ENCODE peak calls at places on chromosomes 12 and 14, in four cellular contexts. N is heart right ventricle, J is heart left ventricle, G is fibroblast of the aortic adventitia. F is an unnamed sample.

GRCh38 chr14:100828448-100828834 is 2.5 kb downstream of the MEG3 start:
- DNase-seq in G (no peak), J (no peak), N (no peak), F (no peak)

GRCh38 chr14:105335735-105336476 is 21.4 kb downstream of the PACS2 start:
- DNase-seq in J (peak), N (no peak), G (no peak), F (no peak)

GRCh38 chr14:92040431-92041040 is 677 bp upstream of the TRIP11 start:
- DNase-seq in G (peak), N (peak), J (no peak), F (peak)

GRCh38 chr12:89351489-89352241 is 636 bp downstream of the DUSP6 start:
- DNase-seq in N (peak), J (peak), G (peak), F (peak)

GRCh38 chr14:30214014-30214413 is 286.4 kb upstream of the PRKD1 start:
- DNase-seq in N (no peak), G (no peak), J (no peak), F (no peak)

GRCh38 chr12:122402264-122402663 is 20.2 kb downstream of the CLIP1 start:
- DNase-seq in J (no peak), N (no peak), G (no peak), F (no peak)

GRCh38 chr12:27907766-27908165 is 64.8 kb downstream of the PTHLH start:
- DNase-seq in N (no peak), G (no peak), J (no peak), F (peak)

GRCh38 chr14:55152052-55152753 is 23.2 kb downstream of the LGALS3 start:
- DNase-seq in J (no peak), G (peak), N (no peak), F (peak)

GRCh38 chr14:78974691-78975090 is 804.5 kb downstream of the NRXN3 start:
- DNase-seq in N (no peak), J (no peak), G (peak), F (no peak)

GRCh38 chr12:79707830-79708229 is 17.1 kb upstream of the PAWR start:
- DNase-seq in N (no peak), J (no peak), G (no peak), F (no peak)

GRCh38 chr14:93794756-93795155 is 6.5 kb upstream of the PRIMA1 start:
- DNase-seq in N (no peak), J (no peak), G (no peak), F (no peak)

GRCh38 chr12:62703011-62703380 is 232.0 kb downstream of the PPM1H start:
- DNase-seq in N (no peak), J (no peak), G (no peak), F (peak)

GRCh38 chr12:125201940-125202339 is 136.7 kb downstream of the AACS start:
- DNase-seq in N (no peak), G (no peak), J (no peak), F (no peak)

GRCh38 chr12:46400406-46400805 is 27.8 kb upstream of the SLC38A2 start:
- DNase-seq in G (peak), J (no peak), N (no peak), F (no peak)

GRCh38 chr12:114777052-114777451 is 93.1 kb upstream of the TBX3 start:
- DNase-seq in G (peak), J (no peak), N (no peak), F (peak)

GRCh38 chr14:61322799-61323290 is 1.5 kb downstream of the PRKCH start:
- DNase-seq in G (no peak), N (no peak), J (no peak), F (no peak)

GRCh38 chr12:129911437-129912049 is 7.7 kb upstream of the TMEM132D start:
- DNase-seq in G (no peak), J (no peak), N (peak), F (no peak)

GRCh38 chr14:104771374-104771773 is 18.4 kb downstream of the SIVA1 start:
- DNase-seq in J (peak), G (no peak), N (no peak), F (no peak)

GRCh38 chr12:9349888-9350885 is 142.0 kb upstream of the PZP start:
- DNase-seq in G (no peak), N (no peak), J (no peak), F (peak)

GRCh38 chr12:55736780-55737580 is 5.9 kb upstream of the GDF11 start:
- DNase-seq in J (peak), G (peak), N (peak), F (peak)

GRCh38 chr12:79547735-79548347 is 142.9 kb downstream of the PAWR start:
- DNase-seq in N (peak), J (no peak), G (peak), F (peak)

GRCh38 chr14:77195766-77196165 is 14.2 kb downstream of the TMEM63C start:
- DNase-seq in N (no peak), J (no peak), G (no peak), F (no peak)

GRCh38 chr12:29889737-29890136 is 106.0 kb upstream of the TMTC1 start:
- DNase-seq in J (peak), G (peak), N (peak), F (peak)
- TF ChIP-seq CTCF in J (peak), G (peak), N (peak), F (peak)

DNA sequence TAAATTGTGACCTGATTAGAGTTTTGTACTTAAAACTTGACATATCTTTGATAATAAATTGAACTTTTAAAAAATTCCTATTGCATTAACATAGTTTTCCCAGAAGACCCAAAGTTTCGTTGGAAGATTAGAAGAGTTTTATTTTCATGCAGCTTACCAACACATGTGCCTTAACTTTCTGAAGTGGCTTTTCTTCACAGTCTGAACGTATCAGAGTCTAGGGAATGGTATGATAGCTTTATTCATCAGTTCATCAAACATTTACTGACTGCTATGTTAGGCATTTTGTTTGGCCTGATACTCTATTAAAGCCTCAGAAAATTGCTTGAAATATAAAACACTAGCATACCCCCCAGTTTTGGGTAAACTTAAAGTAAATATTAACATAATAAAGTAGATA is 65.2 kb downstream of the MARK3 start:
- DNase-seq in N (no peak), G (peak), J (no peak), F (no peak)
- H3K4me3 ChIP-seq in N (no peak), G (no peak), J (no peak), F (no peak)

DNA sequence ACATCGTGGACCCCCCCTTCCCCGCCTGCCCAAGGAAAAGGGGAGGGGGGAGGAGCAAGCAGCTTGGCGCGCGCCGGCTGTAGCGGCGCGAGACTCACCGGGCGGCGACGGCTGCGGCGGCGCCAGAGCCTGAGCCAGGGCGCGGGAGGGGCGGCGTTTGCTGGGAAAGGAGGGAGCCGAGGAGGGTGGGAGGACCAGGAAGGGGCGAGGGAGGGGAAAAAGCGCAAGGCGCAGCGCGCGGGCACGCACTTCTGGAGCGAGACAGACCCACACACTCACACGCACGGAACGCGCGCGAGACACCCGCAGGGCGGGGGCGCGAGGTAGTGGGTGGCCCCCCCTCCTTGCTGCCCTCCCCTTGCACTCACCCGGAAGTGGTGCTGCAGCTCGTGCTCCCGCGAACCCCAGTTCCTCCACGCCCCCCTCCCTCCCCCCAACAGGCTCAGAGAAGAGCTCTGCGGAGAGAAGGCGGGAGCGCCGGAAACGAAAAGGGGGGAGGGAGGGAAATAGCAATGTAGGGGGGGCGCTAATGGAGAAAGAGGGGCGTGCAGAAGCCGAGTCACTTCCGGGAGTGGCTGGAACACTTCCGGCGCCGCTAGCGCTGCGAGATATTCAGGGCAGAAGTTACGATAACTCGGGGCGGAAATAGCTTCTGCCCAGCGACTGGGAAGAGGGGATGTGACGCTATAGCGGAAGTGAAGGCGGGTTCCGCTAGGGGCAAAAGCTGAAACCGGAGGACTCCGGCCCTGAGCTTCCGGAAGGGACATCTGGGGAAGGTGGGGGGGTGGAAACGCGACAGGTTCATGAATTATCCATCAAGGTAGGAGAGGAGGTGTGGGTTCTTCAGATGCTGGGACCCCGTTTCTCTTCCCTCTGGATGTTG is at the start of gene ZNF384:
- DNase-seq in G (peak), J (peak), N (peak), F (peak)
- TF ChIP-seq CTCF in G (no peak), J (no peak), N (peak), F (peak)

GRCh38 chr14:102236026-102236425 is 68.9 kb downstream of the MOK start:
- DNase-seq in N (no peak), G (no peak), J (no peak), F (no peak)

GRCh38 chr14:102233081-102233480 is 71.9 kb downstream of the MOK start:
- DNase-seq in N (no peak), J (no peak), G (no peak), F (no peak)

GRCh38 chr14:102238131-102238530 is 66.8 kb downstream of the MOK start:
- DNase-seq in G (no peak), J (no peak), N (no peak), F (no peak)

GRCh38 chr14:102234331-102235264 is 70.4 kb downstream of the MOK start:
- DNase-seq in J (no peak), N (no peak), G (peak), F (peak)

DNA sequence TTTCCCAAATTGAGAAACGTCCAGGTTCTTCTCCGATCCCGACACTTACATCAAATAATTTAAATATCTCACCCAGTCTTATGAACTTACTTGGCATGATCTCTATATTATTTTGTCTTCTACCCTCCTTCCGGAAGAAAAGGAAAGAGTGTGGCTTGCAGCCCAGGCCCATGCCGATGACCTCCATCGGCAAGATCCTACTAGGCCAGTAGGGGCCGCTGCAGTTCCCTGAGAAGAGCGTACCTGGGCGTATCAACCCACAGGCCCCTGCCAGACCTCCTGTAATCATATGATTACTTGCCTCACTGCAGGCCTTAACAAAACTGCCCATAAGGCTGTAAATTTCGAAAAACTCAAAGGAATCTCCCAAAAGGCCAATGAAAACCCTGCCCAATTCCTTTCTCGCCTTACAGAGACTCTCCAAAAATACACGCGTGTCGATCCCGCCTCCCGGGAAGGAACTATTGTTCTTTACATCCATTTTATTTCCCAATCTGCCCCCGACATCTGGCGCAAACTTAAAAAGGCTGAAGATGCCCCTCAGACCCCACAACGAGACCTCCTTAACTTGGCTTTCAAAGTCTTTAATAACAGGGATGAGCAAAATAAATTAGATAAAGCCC is 69.6 kb downstream of the MOK start:
- DNase-seq in J (peak), N (peak), G (peak), F (peak)
- H3K4me3 ChIP-seq in J (peak), N (peak), G (peak), F (peak)

GRCh38 chr12:83850531-83850930 is 1062.1 kb downstream of the SLC6A15 start:
- DNase-seq in J (no peak), G (no peak), N (no peak), F (no peak)

GRCh38 chr12:83843531-83843930 is 1069.1 kb downstream of the SLC6A15 start:
- DNase-seq in N (no peak), G (peak), J (no peak), F (no peak)

GRCh38 chr12:83848702-83849101 is 1063.9 kb downstream of the SLC6A15 start:
- DNase-seq in J (no peak), G (no peak), N (no peak), F (no peak)
- TF ChIP-seq CTCF in J (no peak), G (no peak), N (no peak), F (no peak)

DNA sequence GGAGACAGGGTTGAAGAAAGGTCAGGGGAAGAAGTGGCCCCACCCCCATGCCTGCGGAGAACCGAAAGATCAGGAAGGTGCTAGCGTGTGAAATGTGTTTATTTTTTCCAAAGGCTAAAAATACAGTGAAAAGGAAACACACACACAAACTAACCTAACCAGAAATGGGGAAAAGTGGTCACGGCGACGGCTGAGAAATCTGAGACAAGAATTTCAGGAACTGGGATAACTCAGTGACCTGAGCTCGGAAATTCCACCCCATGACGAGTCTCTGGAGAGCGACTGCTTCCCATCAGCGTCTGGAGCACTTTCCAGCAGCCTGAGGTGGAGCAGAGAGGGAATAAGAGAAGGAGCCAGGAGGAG is 16.6 kb upstream of the RND1 start:
- DNase-seq in N (peak), G (peak), J (no peak), F (peak)
- H3K4me3 ChIP-seq in N (peak), G (peak), J (peak), F (peak)

DNA sequence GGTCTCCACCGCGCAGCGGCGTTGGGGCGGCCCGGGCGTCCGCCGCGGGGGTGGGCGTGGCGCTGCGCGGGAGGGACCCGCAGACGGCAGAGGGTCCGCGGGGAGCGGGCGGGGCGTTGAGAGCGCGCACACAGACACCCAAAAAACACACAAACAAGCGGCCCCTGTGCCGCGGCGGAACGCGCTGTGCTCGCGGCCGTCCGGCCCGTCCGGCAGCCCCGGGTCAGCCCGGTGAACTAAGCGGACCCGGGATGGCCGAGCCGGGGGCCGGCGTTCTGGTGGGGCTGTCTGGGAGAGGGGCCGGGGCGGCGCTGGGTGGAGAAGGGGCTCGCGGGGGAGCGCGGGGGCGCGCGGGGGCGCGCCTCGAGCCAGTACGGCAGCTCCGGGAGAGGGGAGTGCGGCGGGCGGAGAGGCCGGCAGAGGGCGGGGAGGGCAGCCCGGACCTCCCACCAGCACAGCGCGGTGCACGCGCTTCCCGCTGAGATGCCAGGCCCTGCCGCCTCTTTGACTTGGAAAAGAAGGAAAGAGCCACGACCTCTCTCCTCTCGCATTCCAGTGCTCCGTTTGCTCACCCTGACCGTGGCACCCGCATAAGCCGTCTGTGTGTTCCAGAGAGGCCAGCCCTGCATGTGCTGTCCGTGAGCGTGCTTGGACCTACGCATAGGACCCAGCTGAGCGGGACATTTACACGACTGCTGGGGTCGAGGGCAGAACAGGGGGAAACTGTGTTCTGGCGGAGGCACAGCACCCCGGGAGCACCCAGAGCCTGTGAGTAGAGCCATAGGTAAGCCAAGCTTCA is 10.3 kb downstream of the SLC6A12 start:
- DNase-seq in G (no peak), N (no peak), J (no peak), F (no peak)
- TF ChIP-seq CTCF in G (no peak), N (peak), J (no peak), F (no peak)

GRCh38 chr12:94769040-94769420 is 118.7 kb upstream of the TMCC3 start:
- DNase-seq in J (no peak), N (no peak), G (peak), F (peak)
- H3K4me3 ChIP-seq in J (no peak), N (no peak), G (no peak), F (no peak)